ENCODE peak calls at places on chromosomes 7 and 10, in six cellular contexts. One of them, this sample, is unnamed.

GRCh38 chr10:117653170-117653515 is 110.6 kb downstream of the EMX2 start:
- DNase-seq in left ventricle myocardium inferior: no peak
- DNase-seq in B cell: no peak
- DNase-seq in MCF 10A: peak; percentile 96
- DNase-seq in AG04450: peak; percentile 23
- DNase-seq in neural progenitor cell: no peak
- DNase-seq in this sample: peak; percentile 64

GRCh38 chr7:29202651-29203069 is 8.1 kb downstream of the CHN2 start:
- DNase-seq in left ventricle myocardium inferior: no peak
- DNase-seq in B cell: peak; percentile 11
- DNase-seq in neural progenitor cell: no peak
- DNase-seq in AG04450: no peak
- DNase-seq in MCF 10A: no peak
- DNase-seq in this sample: no peak

GRCh38 chr7:57867884-57868701 is 418.1 kb downstream of the ZNF716 start:
- DNase-seq in neural progenitor cell: no peak
- DNase-seq in left ventricle myocardium inferior: peak; percentile 14
- DNase-seq in MCF 10A: no peak
- DNase-seq in B cell: no peak
- DNase-seq in AG04450: no peak
- DNase-seq in this sample: peak; percentile 4

GRCh38 chr7:116431783-116432182 is 67.8 kb upstream of the CAV2 start:
- DNase-seq in MCF 10A: no peak
- DNase-seq in B cell: no peak
- DNase-seq in AG04450: no peak
- DNase-seq in left ventricle myocardium inferior: no peak
- DNase-seq in neural progenitor cell: no peak
- DNase-seq in this sample: no peak

GRCh38 chr7:271266-272107 is 18.5 kb upstream of the FOXL3 start:
- DNase-seq in neural progenitor cell: no peak
- DNase-seq in MCF 10A: no peak
- DNase-seq in left ventricle myocardium inferior: no peak
- DNase-seq in AG04450: no peak
- DNase-seq in B cell: no peak
- DNase-seq in this sample: no peak

GRCh38 chr10:10460452-10460851 is 557.2 kb upstream of the CELF2 start:
- DNase-seq in AG04450: no peak
- DNase-seq in neural progenitor cell: no peak
- DNase-seq in B cell: no peak
- DNase-seq in MCF 10A: peak; percentile 10
- DNase-seq in left ventricle myocardium inferior: no peak
- DNase-seq in this sample: no peak

GRCh38 chr7:128103498-128104108 is 72.4 kb upstream of the LRRC4 start:
- DNase-seq in AG04450: no peak
- DNase-seq in MCF 10A: no peak
- DNase-seq in B cell: peak; percentile 44
- DNase-seq in neural progenitor cell: no peak
- DNase-seq in left ventricle myocardium inferior: peak; percentile 52
- DNase-seq in this sample: peak; percentile 79

GRCh38 chr7:4025694-4026615 is 656.1 kb upstream of the FOXK1 start:
- DNase-seq in B cell: no peak
- DNase-seq in MCF 10A: no peak
- DNase-seq in left ventricle myocardium inferior: no peak
- DNase-seq in AG04450: no peak
- DNase-seq in neural progenitor cell: no peak
- DNase-seq in this sample: no peak

GRCh38 chr7:92230547-92230946 is 15.2 kb downstream of the KRIT1 start:
- DNase-seq in MCF 10A: no peak
- DNase-seq in neural progenitor cell: no peak
- DNase-seq in B cell: no peak
- DNase-seq in left ventricle myocardium inferior: no peak
- DNase-seq in AG04450: no peak
- DNase-seq in this sample: no peak

GRCh38 chr10:30233186-30233958 is 115.7 kb downstream of the MTPAP start:
- DNase-seq in MCF 10A: no peak
- DNase-seq in B cell: no peak
- DNase-seq in neural progenitor cell: no peak
- DNase-seq in left ventricle myocardium inferior: no peak
- DNase-seq in AG04450: no peak
- DNase-seq in this sample: no peak

GRCh38 chr7:151851160-151851751 is 25.7 kb downstream of the PRKAG2 start:
- DNase-seq in left ventricle myocardium inferior: peak; percentile 40
- DNase-seq in MCF 10A: no peak
- DNase-seq in AG04450: no peak
- DNase-seq in B cell: peak; percentile 61
- DNase-seq in neural progenitor cell: no peak
- DNase-seq in this sample: no peak

GRCh38 chr10:126930506-126931458 is 25.6 kb downstream of the DOCK1 start:
- DNase-seq in MCF 10A: no peak
- DNase-seq in left ventricle myocardium inferior: no peak
- DNase-seq in B cell: no peak
- DNase-seq in AG04450: peak; percentile 16
- DNase-seq in neural progenitor cell: no peak
- DNase-seq in this sample: no peak

GRCh38 chr7:144468990-144469732 is 65.7 kb upstream of the NOBOX start:
- DNase-seq in MCF 10A: peak; percentile 15
- DNase-seq in B cell: no peak
- DNase-seq in left ventricle myocardium inferior: no peak
- DNase-seq in AG04450: no peak
- DNase-seq in neural progenitor cell: no peak
- DNase-seq in this sample: no peak

GRCh38 chr7:5423844-5424688 is 432 bp upstream of the TNRC18 start:
- DNase-seq in neural progenitor cell: peak; percentile 98
- DNase-seq in left ventricle myocardium inferior: peak; percentile 95
- DNase-seq in B cell: peak; percentile 75
- DNase-seq in AG04450: peak; percentile 98
- DNase-seq in MCF 10A: peak; percentile 99
- DNase-seq in this sample: peak; percentile 83

GRCh38 chr10:42970451-42971250 is 106.2 kb upstream of the RET start:
- DNase-seq in AG04450: no peak
- DNase-seq in left ventricle myocardium inferior: no peak
- DNase-seq in neural progenitor cell: no peak
- DNase-seq in MCF 10A: no peak
- DNase-seq in B cell: no peak
- DNase-seq in this sample: no peak

GRCh38 chr10:100132427-100132826 is 50.8 kb upstream of the CPN1 start:
- DNase-seq in left ventricle myocardium inferior: no peak
- DNase-seq in MCF 10A: no peak
- DNase-seq in neural progenitor cell: no peak
- DNase-seq in AG04450: no peak
- DNase-seq in B cell: no peak
- DNase-seq in this sample: no peak

GRCh38 chr7:1021931-1022330 is 22.4 kb upstream of the GPR146 start:
- DNase-seq in B cell: no peak
- DNase-seq in AG04450: no peak
- DNase-seq in MCF 10A: no peak
- DNase-seq in left ventricle myocardium inferior: no peak
- DNase-seq in neural progenitor cell: no peak
- DNase-seq in this sample: no peak

GRCh38 chr7:101302641-101303101 is 18.9 kb downstream of the IFT22 start:
- DNase-seq in left ventricle myocardium inferior: no peak
- DNase-seq in B cell: no peak
- DNase-seq in neural progenitor cell: peak; percentile 17
- DNase-seq in MCF 10A: no peak
- DNase-seq in AG04450: no peak
- DNase-seq in this sample: no peak

GRCh38 chr10:133335238-133336122 is 1.2 kb downstream of the CALY start:
- DNase-seq in B cell: peak; percentile 88
- DNase-seq in neural progenitor cell: peak; percentile 84
- DNase-seq in left ventricle myocardium inferior: peak; percentile 54
- DNase-seq in MCF 10A: no peak
- DNase-seq in AG04450: no peak
- DNase-seq in this sample: peak; percentile 83

GRCh38 chr10:19819419-19820033 is 3.3 kb downstream of the PLXDC2 start:
- DNase-seq in left ventricle myocardium inferior: no peak
- DNase-seq in neural progenitor cell: peak; percentile 38
- DNase-seq in MCF 10A: peak; percentile 89
- DNase-seq in B cell: peak; percentile 19
- DNase-seq in AG04450: no peak
- DNase-seq in this sample: peak; percentile 48

GRCh38 chr7:131097662-131098376 is 229.9 kb upstream of the MKLN1 start:
- DNase-seq in AG04450: no peak
- DNase-seq in neural progenitor cell: no peak
- DNase-seq in B cell: no peak
- DNase-seq in left ventricle myocardium inferior: no peak
- DNase-seq in MCF 10A: no peak
- DNase-seq in this sample: no peak

GRCh38 chr7:41925946-41926345 is 223.1 kb upstream of the INHBA start:
- DNase-seq in MCF 10A: no peak
- DNase-seq in AG04450: no peak
- DNase-seq in left ventricle myocardium inferior: no peak
- DNase-seq in neural progenitor cell: no peak
- DNase-seq in B cell: no peak
- DNase-seq in this sample: no peak

GRCh38 chr7:156703773-156704482 is 63.4 kb downstream of the RNF32 start:
- DNase-seq in left ventricle myocardium inferior: no peak
- DNase-seq in AG04450: no peak
- DNase-seq in B cell: no peak
- DNase-seq in neural progenitor cell: no peak
- DNase-seq in MCF 10A: no peak
- DNase-seq in this sample: peak; percentile 14

GRCh38 chr10:63498665-63499064 is 22.5 kb upstream of the REEP3 start:
- DNase-seq in AG04450: no peak
- DNase-seq in left ventricle myocardium inferior: no peak
- DNase-seq in MCF 10A: peak; percentile 28
- DNase-seq in B cell: no peak
- DNase-seq in neural progenitor cell: no peak
- DNase-seq in this sample: no peak

GRCh38 chr7:45217358-45217757 is 59.8 kb downstream of the RAMP3 start:
- DNase-seq in B cell: no peak
- DNase-seq in AG04450: no peak
- DNase-seq in MCF 10A: peak; percentile 13
- DNase-seq in neural progenitor cell: peak; percentile 56
- DNase-seq in left ventricle myocardium inferior: no peak
- DNase-seq in this sample: no peak
- TF ChIP-seq CTCF in B cell: no peak
- TF ChIP-seq CTCF in AG04450: peak; percentile 30
- TF ChIP-seq CTCF in MCF 10A: peak; percentile 33
- TF ChIP-seq CTCF in neural progenitor cell: peak; percentile 65
- TF ChIP-seq CTCF in left ventricle myocardium inferior: peak; percentile 61
- TF ChIP-seq CTCF in this sample: no peak

GRCh38 chr7:121960678-121961461 is 87.9 kb downstream of the PTPRZ1 start:
- DNase-seq in AG04450: peak; percentile 26
- DNase-seq in left ventricle myocardium inferior: no peak
- DNase-seq in MCF 10A: peak; percentile 82
- DNase-seq in neural progenitor cell: peak; percentile 50
- DNase-seq in B cell: no peak
- DNase-seq in this sample: no peak
- TF ChIP-seq CTCF in AG04450: no peak
- TF ChIP-seq CTCF in left ventricle myocardium inferior: no peak
- TF ChIP-seq CTCF in MCF 10A: peak; percentile 24
- TF ChIP-seq CTCF in neural progenitor cell: no peak
- TF ChIP-seq CTCF in B cell: no peak
- TF ChIP-seq CTCF in this sample: no peak

GRCh38 chr7:118918556-118918955 is 694.1 kb downstream of the ANKRD7 start:
- DNase-seq in MCF 10A: peak; percentile 35
- DNase-seq in AG04450: no peak
- DNase-seq in left ventricle myocardium inferior: no peak
- DNase-seq in neural progenitor cell: no peak
- DNase-seq in B cell: no peak
- DNase-seq in this sample: no peak
- TF ChIP-seq CTCF in MCF 10A: peak; percentile 42
- TF ChIP-seq CTCF in AG04450: peak; percentile 16
- TF ChIP-seq CTCF in left ventricle myocardium inferior: no peak
- TF ChIP-seq CTCF in neural progenitor cell: peak; percentile 59
- TF ChIP-seq CTCF in B cell: no peak
- TF ChIP-seq CTCF in this sample: no peak

GRCh38 chr10:70457759-70458305 is 16.4 kb upstream of the NODAL start:
- DNase-seq in AG04450: no peak
- DNase-seq in neural progenitor cell: no peak
- DNase-seq in left ventricle myocardium inferior: no peak
- DNase-seq in B cell: no peak
- DNase-seq in MCF 10A: no peak
- DNase-seq in this sample: no peak

GRCh38 chr10:70459771-70460490 is 18.4 kb upstream of the NODAL start:
- DNase-seq in B cell: no peak
- DNase-seq in MCF 10A: no peak
- DNase-seq in neural progenitor cell: peak; percentile 76
- DNase-seq in AG04450: no peak
- DNase-seq in left ventricle myocardium inferior: no peak
- DNase-seq in this sample: no peak

GRCh38 chr10:70459061-70459770 is 17.7 kb upstream of the NODAL start:
- DNase-seq in left ventricle myocardium inferior: no peak
- DNase-seq in MCF 10A: no peak
- DNase-seq in B cell: no peak
- DNase-seq in AG04450: no peak
- DNase-seq in neural progenitor cell: peak; percentile 42
- DNase-seq in this sample: no peak

GRCh38 chr10:70456164-70456563 is 14.7 kb upstream of the NODAL start:
- DNase-seq in AG04450: no peak
- DNase-seq in neural progenitor cell: no peak
- DNase-seq in MCF 10A: no peak
- DNase-seq in B cell: no peak
- DNase-seq in left ventricle myocardium inferior: no peak
- DNase-seq in this sample: no peak

GRCh38 chr10:70458329-70459060 is 17.0 kb upstream of the NODAL start:
- DNase-seq in neural progenitor cell: peak; percentile 72
- DNase-seq in left ventricle myocardium inferior: peak; percentile 71
- DNase-seq in MCF 10A: no peak
- DNase-seq in AG04450: peak; percentile 26
- DNase-seq in B cell: peak; percentile 46
- DNase-seq in this sample: peak; percentile 55
- TF ChIP-seq CTCF in neural progenitor cell: no peak
- TF ChIP-seq CTCF in left ventricle myocardium inferior: peak; percentile 30
- TF ChIP-seq CTCF in MCF 10A: no peak
- TF ChIP-seq CTCF in AG04450: no peak
- TF ChIP-seq CTCF in B cell: no peak
- TF ChIP-seq CTCF in this sample: no peak

DNA sequence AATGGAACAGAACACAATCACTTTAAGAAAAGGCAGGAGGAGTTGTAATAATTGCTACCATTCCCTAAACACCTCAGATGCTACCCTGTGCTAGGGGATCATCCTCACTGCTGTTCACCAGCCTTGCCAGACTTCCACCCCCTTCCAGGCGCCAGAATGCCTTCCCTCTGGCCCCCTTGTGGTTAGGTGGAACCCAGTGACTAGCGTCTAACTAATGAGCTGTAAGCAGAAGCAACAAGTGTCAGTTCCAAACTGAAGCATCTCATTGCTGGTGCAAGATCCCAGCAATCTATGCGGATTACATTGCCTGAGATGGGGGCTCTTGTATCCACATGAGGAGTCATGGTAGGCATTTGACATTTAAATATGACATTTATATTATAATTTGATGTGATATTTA is 86.6 kb downstream of the FRMD4A start:
- DNase-seq in MCF 10A: no peak
- DNase-seq in AG04450: no peak
- DNase-seq in neural progenitor cell: peak; percentile 61
- DNase-seq in B cell: no peak
- DNase-seq in left ventricle myocardium inferior: no peak
- DNase-seq in this sample: no peak
- TF ChIP-seq CTCF in MCF 10A: no peak
- TF ChIP-seq CTCF in AG04450: no peak
- TF ChIP-seq CTCF in neural progenitor cell: peak; percentile 55
- TF ChIP-seq CTCF in B cell: no peak
- TF ChIP-seq CTCF in left ventricle myocardium inferior: no peak
- TF ChIP-seq CTCF in this sample: no peak